ENCODE peak calls at places on chromosomes 7 and 10, in five cellular contexts. H, J, C, N and A are unnamed samples.

GRCh38 chr7:130096243-130096827 is 26.0 kb downstream of the KLHDC10 start:
- DNase-seq in H (no peak), J (no peak), C (no peak), N (no peak), A (no peak)

GRCh38 chr7:21941570-21942224 is 4.0 kb downstream of the CDCA7L start:
- DNase-seq in H (peak; percentile 53), J (no peak), C (no peak), N (no peak), A (no peak)

GRCh38 chr7:139525239-139525638 is 1.8 kb downstream of the CLEC2L start:
- DNase-seq in H (no peak), J (no peak), C (no peak), N (no peak), A (no peak)

GRCh38 chr7:22697897-22698645 is 28.9 kb upstream of the IL6 start:
- DNase-seq in H (no peak), J (no peak), C (no peak), N (no peak), A (no peak)

GRCh38 chr7:15757041-15757995 is 70.8 kb upstream of the MEOX2 start:
- DNase-seq in H (no peak), J (no peak), C (no peak), N (no peak), A (no peak)

GRCh38 chr10:42149722-42150427 is 488.5 kb downstream of the ZNF33B start:
- DNase-seq in H (peak; percentile 5), J (no peak), C (no peak), N (no peak), A (no peak)

GRCh38 chr10:66834802-66835201 is 91.0 kb upstream of the LRRTM3 start:
- DNase-seq in H (no peak), J (no peak), C (no peak), N (no peak), A (no peak)

GRCh38 chr7:142355328-142355727 is 97.5 kb upstream of the PRSS58 start:
- DNase-seq in H (no peak), J (no peak), C (no peak), N (no peak), A (no peak)

GRCh38 chr7:40059057-40059456 is 75.4 kb downstream of the MPLKIP start:
- DNase-seq in H (no peak), J (no peak), C (no peak), N (no peak), A (no peak)

GRCh38 chr7:157690058-157690832 is 353.4 kb downstream of the DNAJB6 start:
- DNase-seq in H (peak; percentile 92), J (no peak), C (no peak), N (no peak), A (no peak)

GRCh38 chr7:48421357-48421756 is 250.1 kb downstream of the ABCA13 start:
- DNase-seq in H (no peak), J (no peak), C (no peak), N (no peak), A (no peak)

GRCh38 chr7:141322355-141322754 is 228.9 kb upstream of the AGK start:
- DNase-seq in H (no peak), J (no peak), C (no peak), N (no peak), A (no peak)

GRCh38 chr7:30562498-30562897 is 32.2 kb upstream of the GARS1 start:
- DNase-seq in H (peak; percentile 55), J (no peak), C (no peak), N (no peak), A (no peak)

GRCh38 chr7:20329389-20330175 is 1.1 kb upstream of the ITGB8 start:
- DNase-seq in H (peak; percentile 86), J (peak; percentile 60), C (no peak), N (peak; percentile 83), A (peak; percentile 95)

GRCh38 chr10:11180228-11180627 is 162.6 kb downstream of the CELF2 start:
- DNase-seq in H (no peak), J (no peak), C (no peak), N (no peak), A (no peak)

GRCh38 chr7:43721193-43721806 is 8.0 kb downstream of the COA1 start:
- DNase-seq in H (peak; percentile 45), J (peak; percentile 39), C (no peak), N (no peak), A (no peak)

GRCh38 chr7:171912-172515 is 20.4 kb upstream of the FAM20C start:
- DNase-seq in H (no peak), J (no peak), C (no peak), N (no peak), A (no peak)

GRCh38 chr7:876972-877311 is 588 bp downstream of the GET4 start:
- DNase-seq in H (no peak), J (no peak), C (no peak), N (no peak), A (peak; percentile 63)

GRCh38 chr7:129914536-129915272 is 38.1 kb downstream of the UBE2H start:
- DNase-seq in H (no peak), J (no peak), C (no peak), N (no peak), A (no peak)

GRCh38 chr7:84258628-84259027 is 64.0 kb upstream of the SEMA3A start:
- DNase-seq in H (no peak), J (no peak), C (no peak), N (no peak), A (no peak)

GRCh38 chr10:58352956-58353610 is 18.3 kb downstream of the UBE2D1 start:
- DNase-seq in H (no peak), J (no peak), C (no peak), N (no peak), A (no peak)

GRCh38 chr10:26700884-26701630 is 3.6 kb downstream of the PDSS1 start:
- DNase-seq in H (no peak), J (peak; percentile 43), C (no peak), N (no peak), A (no peak)

GRCh38 chr7:94289071-94289470 is 105.6 kb upstream of the COL1A2 start:
- DNase-seq in H (peak; percentile 68), J (peak; percentile 74), C (peak; percentile 59), N (peak; percentile 81), A (peak; percentile 80)

GRCh38 chr7:144497296-144497695 is 93.8 kb upstream of the NOBOX start:
- DNase-seq in H (no peak), J (no peak), C (no peak), N (no peak), A (no peak)

GRCh38 chr10:625335-625699 is 64.2 kb downstream of the DIP2C start:
- DNase-seq in H (peak; percentile 77), J (no peak), C (no peak), N (no peak), A (no peak)

GRCh38 chr7:45402480-45403218 is 171.5 kb upstream of the ADCY1 start:
- DNase-seq in H (no peak), J (no peak), C (no peak), N (no peak), A (no peak)

GRCh38 chr7:92699560-92699959 is 109.4 kb upstream of the FAM133B start:
- DNase-seq in H (no peak), J (no peak), C (no peak), N (no peak), A (no peak)

GRCh38 chr7:17947606-17948005 is 7.3 kb upstream of the SNX13 start:
- DNase-seq in H (no peak), J (no peak), C (no peak), N (no peak), A (no peak)

GRCh38 chr7:17274551-17275245 is 23.8 kb upstream of the AHR start:
- DNase-seq in H (no peak), J (no peak), C (no peak), N (no peak), A (no peak)

GRCh38 chr7:17299477-17299991 is 1.1 kb downstream of the AHR start:
- DNase-seq in H (no peak), J (no peak), C (no peak), N (no peak), A (peak; percentile 9)

GRCh38 chr10:97196213-97197029 is 10.7 kb upstream of the SLIT1 start:
- DNase-seq in H (peak; percentile 90), J (peak; percentile 47), C (peak; percentile 56), N (peak; percentile 45), A (peak; percentile 42)

GRCh38 chr7:103325744-103326143 is 18.8 kb downstream of the DNAJC2 start:
- DNase-seq in H (no peak), J (no peak), C (no peak), N (no peak), A (no peak)

GRCh38 chr7:120725376-120726039 is 132.4 kb downstream of the TSPAN12 start:
- DNase-seq in H (peak; percentile 22), J (peak; percentile 16), C (no peak), N (peak; percentile 43), A (peak; percentile 43)
- TF ChIP-seq JUND in H (no peak), J (no peak), C (no peak), N (no peak), A (no peak)

GRCh38 chr10:45001382-45002148 is 842 bp downstream of the ZNF22 start:
- DNase-seq in H (peak; percentile 79), J (no peak), C (no peak), N (no peak), A (peak; percentile 65)

GRCh38 chr10:45003432-45004000 is 2.8 kb downstream of the ZNF22 start:
- DNase-seq in H (no peak), J (no peak), C (no peak), N (no peak), A (no peak)

GRCh38 chr10:45000138-45000763 is 472 bp upstream of the ZNF22 start:
- DNase-seq in H (no peak), J (no peak), C (no peak), N (no peak), A (no peak)

GRCh38 chr10:44998146-44998631 is 2.5 kb upstream of the ZNF22 start:
- DNase-seq in H (no peak), J (no peak), C (no peak), N (no peak), A (no peak)

GRCh38 chr10:45000764-45001381 is at the start of gene ZNF22:
- DNase-seq in H (peak; percentile 91), J (no peak), C (no peak), N (no peak), A (peak; percentile 26)
- TF ChIP-seq JUND in H (no peak), J (no peak), C (no peak), N (no peak), A (no peak)

DNA sequence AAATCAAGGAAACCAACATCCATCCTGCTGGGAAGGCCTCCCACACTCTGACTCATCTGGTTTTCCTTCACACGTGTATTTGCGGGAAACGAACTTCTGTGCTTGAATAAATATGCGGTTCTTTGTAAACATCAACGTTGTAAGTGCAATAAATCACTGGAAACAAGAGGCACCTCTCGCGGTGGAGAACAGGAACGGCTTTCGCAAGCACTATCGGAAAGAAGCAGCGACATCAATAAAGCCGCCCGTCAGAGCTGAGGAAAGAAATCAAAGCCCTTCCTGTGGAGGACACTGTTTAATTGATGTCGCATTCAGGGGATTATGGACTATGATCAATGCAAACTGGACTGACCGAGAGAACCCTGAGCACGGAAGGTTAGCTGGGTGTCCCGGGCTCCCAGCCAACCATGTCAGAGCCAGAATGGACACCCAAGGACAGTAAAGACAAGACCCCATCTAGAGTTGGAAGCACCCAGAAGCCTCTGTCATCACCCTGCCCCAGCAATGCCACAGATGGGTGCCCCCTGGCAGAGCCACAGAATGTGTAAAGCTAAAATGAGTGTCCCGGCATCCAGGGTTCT is 37.6 kb downstream of the OAT start:
- DNase-seq in H (no peak), J (peak; percentile 25), C (no peak), N (no peak), A (no peak)
- TF ChIP-seq JUND in H (no peak), J (no peak), C (no peak), N (no peak), A (no peak)

DNA sequence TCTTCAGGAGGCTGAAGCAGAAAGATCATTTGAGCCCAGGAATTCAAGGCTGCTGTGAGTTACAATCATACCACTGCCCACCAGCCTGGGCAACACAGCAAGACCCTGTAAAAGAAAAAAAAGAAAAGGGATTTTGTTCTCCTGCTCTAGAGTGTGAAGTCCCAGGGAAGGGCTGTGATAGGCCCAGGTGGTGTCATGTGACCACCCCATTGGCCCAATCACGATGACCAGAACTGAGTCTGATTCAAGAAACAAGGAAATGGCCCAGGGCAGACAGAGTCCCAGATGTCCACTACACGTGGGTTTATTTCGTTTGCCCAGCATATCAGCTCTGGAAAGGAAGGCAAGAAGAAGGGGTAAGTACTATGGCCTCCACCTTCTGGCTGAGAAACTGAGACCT is 81.3 kb upstream of the CUX1 start:
- DNase-seq in H (peak; percentile 63), J (no peak), C (no peak), N (no peak), A (no peak)
- TF ChIP-seq JUND in H (no peak), J (no peak), C (no peak), N (no peak), A (no peak)